ENCODE peak calls at places on chromosomes 13 and 19, in four cellular contexts. Q, H, B and Z are unnamed samples.

GRCh38 chr19:33998302-33998701 is 174.0 kb upstream of the LSM14A start:
- DNase-seq in Q (no peak), B (no peak), H (no peak), Z (no peak)

GRCh38 chr19:16678498-16678897 is 17.6 kb downstream of the TMEM38A start:
- DNase-seq in Q (no peak), H (no peak), B (no peak), Z (no peak)

GRCh38 chr19:33552191-33552927 is 30.8 kb upstream of the PEPD start:
- DNase-seq in B (no peak), Q (no peak), H (no peak), Z (no peak)

GRCh38 chr13:28492527-28493367 is 2.2 kb downstream of the FLT1 start:
- DNase-seq in H (no peak), B (no peak), Q (no peak), Z (peak)

GRCh38 chr19:50489461-50490011 is 12.9 kb upstream of the GARIN5A start:
- DNase-seq in B (peak), Q (no peak), H (no peak), Z (peak)

GRCh38 chr13:50610238-50610637 is 233.3 kb downstream of the DLEU7 start:
- DNase-seq in H (no peak), B (no peak), Q (no peak), Z (no peak)

GRCh38 chr19:6393982-6394412 is 1.0 kb upstream of the GTF2F1 start:
- DNase-seq in B (no peak), Q (peak), H (no peak), Z (no peak)

GRCh38 chr13:47858678-47859050 is 142.4 kb downstream of the SUCLA2 start:
- DNase-seq in H (no peak), Q (no peak), B (no peak), Z (no peak)

GRCh38 chr13:40141859-40142555 is 486.5 kb downstream of the COG6 start:
- DNase-seq in H (no peak), Q (no peak), B (no peak), Z (no peak)

GRCh38 chr13:29573190-29573589 is 22.3 kb downstream of the SLC7A1 start:
- DNase-seq in Q (no peak), H (no peak), B (no peak), Z (no peak)

GRCh38 chr19:5458420-5458819 is 3.2 kb downstream of the ZNRF4 start:
- DNase-seq in B (no peak), H (no peak), Q (no peak), Z (no peak)

GRCh38 chr19:33712268-33712667 is 84.4 kb upstream of the KCTD15 start:
- DNase-seq in Q (no peak), B (no peak), H (no peak), Z (no peak)

GRCh38 chr13:55199132-55199531 is 1941.6 kb upstream of the PRR20A start:
- DNase-seq in Q (no peak), B (no peak), H (no peak), Z (peak)

GRCh38 chr13:26618726-26619125 is 61.2 kb downstream of the WASF3 start:
- DNase-seq in B (no peak), Q (no peak), H (no peak), Z (no peak)

GRCh38 chr13:80841346-80841882 is 500.5 kb upstream of the SPRY2 start:
- DNase-seq in B (no peak), Q (no peak), H (no peak), Z (no peak)

GRCh38 chr19:30217461-30217860 is 154.7 kb upstream of the ZNF536 start:
- DNase-seq in Q (no peak), H (no peak), B (no peak), Z (peak)

GRCh38 chr13:91297503-91297902 is 50.0 kb upstream of the MIR17HG start:
- DNase-seq in Q (no peak), H (no peak), B (no peak), Z (no peak)

GRCh38 chr13:26062853-26063444 is 11.1 kb upstream of the SHISA2 start:
- DNase-seq in B (no peak), Q (no peak), H (no peak), Z (no peak)

GRCh38 chr19:8468761-8469458 is 24.1 kb downstream of the HNRNPM start:
- DNase-seq in B (no peak), Q (no peak), H (no peak), Z (no peak)

GRCh38 chr19:15431396-15432017 is 12.7 kb upstream of the AKAP8L start:
- DNase-seq in B (no peak), Q (no peak), H (no peak), Z (no peak)

GRCh38 chr13:60351816-60352215 is 45.2 kb upstream of the TDRD3 start:
- DNase-seq in B (no peak), Q (no peak), H (no peak), Z (no peak)

GRCh38 chr13:81539643-81540150 is 1198.8 kb upstream of the SPRY2 start:
- DNase-seq in Q (no peak), H (no peak), B (no peak), Z (no peak)

GRCh38 chr19:12137541-12137940 is 2.6 kb downstream of the ZNF20 start:
- DNase-seq in H (no peak), Q (no peak), B (peak), Z (no peak)

GRCh38 chr13:77544365-77544764 is 8.9 kb downstream of the SCEL start:
- DNase-seq in H (no peak), B (no peak), Q (no peak), Z (no peak)

GRCh38 chr19:53394522-53394973 is 401 bp upstream of the ZNF765 start:
- DNase-seq in Q (no peak), H (peak), B (peak), Z (peak)

GRCh38 chr13:50512602-50513527 is 330.6 kb downstream of the DLEU7 start:
- DNase-seq in H (peak), Q (no peak), B (no peak), Z (peak)

GRCh38 chr19:34495416-34495815 is 13.9 kb downstream of the WTIP start:
- DNase-seq in H (no peak), B (no peak), Q (no peak), Z (no peak)

GRCh38 chr13:105642511-105642958 is 892.9 kb downstream of the EFNB2 start:
- DNase-seq in H (no peak), B (no peak), Q (no peak), Z (no peak)

GRCh38 chr19:55305491-55305890 is 19.6 kb downstream of the TMEM150B start:
- DNase-seq in B (peak), H (no peak), Q (no peak), Z (no peak)

GRCh38 chr19:51098366-51099069 is 9.7 kb downstream of the CTU1 start:
- DNase-seq in H (no peak), B (no peak), Q (no peak), Z (no peak)

GRCh38 chr13:29849731-29850212 is 645 bp downstream of the UBL3 start:
- DNase-seq in Q (no peak), B (peak), H (peak), Z (peak)

GRCh38 chr19:51693819-51694218 is 689 bp downstream of the SPACA6 start:
- DNase-seq in Q (no peak), H (no peak), B (no peak), Z (no peak)

GRCh38 chr19:8489591-8490394 is 12.6 kb downstream of the PRAM1 start:
- DNase-seq in Q (no peak), B (peak), H (no peak), Z (no peak)

GRCh38 chr13:113822956-113823744 is 40.7 kb downstream of the GAS6 start:
- DNase-seq in B (no peak), H (no peak), Q (no peak), Z (no peak)